ENCODE peak calls at places on chromosomes 7 and 10, in four cellular contexts. P is ascending aorta; F is effector memory CD4-positive, alpha-beta T cell; U is K562. V is an unnamed sample.

GRCh38 chr10:29386347-29386999 is 97.6 kb downstream of the LYZL1 start:
- DNase-seq in P (no peak), F (no peak), U (peak; percentile 37), V (no peak)

GRCh38 chr7:74579800-74580685 is 77.5 kb upstream of the GTF2I start:
- DNase-seq in P (peak; percentile 72), F (no peak), U (no peak), V (no peak)

GRCh38 chr7:90984692-90985091 is 279.5 kb upstream of the FZD1 start:
- DNase-seq in P (no peak), F (no peak), U (no peak), V (no peak)

GRCh38 chr10:84291389-84291788 is 37.0 kb upstream of the CCSER2 start:
- DNase-seq in P (no peak), F (no peak), U (peak; percentile 53), V (no peak)

GRCh38 chr10:4018054-4018511 is 233.1 kb upstream of the KLF6 start:
- DNase-seq in P (no peak), F (no peak), U (no peak), V (no peak)

GRCh38 chr10:102632394-102633062 is 11.8 kb upstream of the TRIM8 start:
- DNase-seq in P (no peak), F (no peak), U (no peak), V (no peak)

GRCh38 chr10:57624856-57625592 is 642.7 kb downstream of the IPMK start:
- DNase-seq in P (no peak), F (no peak), U (no peak), V (no peak)

GRCh38 chr7:31102151-31102972 is 50.3 kb downstream of the ADCYAP1R1 start:
- DNase-seq in P (peak; percentile 56), F (no peak), U (no peak), V (no peak)

GRCh38 chr10:112949128-112949823 is 771 bp upstream of the TCF7L2 start:
- DNase-seq in P (no peak), F (no peak), U (no peak), V (no peak)

GRCh38 chr7:41612798-41613197 is 90.1 kb downstream of the INHBA start:
- DNase-seq in P (no peak), F (no peak), U (no peak), V (no peak)

GRCh38 chr7:41617987-41618386 is 84.9 kb downstream of the INHBA start:
- DNase-seq in P (no peak), F (no peak), U (no peak), V (no peak)

GRCh38 chr7:41608447-41608846 is 94.4 kb downstream of the INHBA start:
- DNase-seq in P (no peak), F (no peak), U (no peak), V (no peak)

GRCh38 chr7:41612386-41612785 is 90.5 kb downstream of the INHBA start:
- DNase-seq in P (no peak), F (no peak), U (no peak), V (no peak)
- H3K27ac ChIP-seq in P (no peak overlapping the region), F (no peak overlapping the region), U (no peak overlapping the region), V (no peak overlapping the region)

GRCh38 chr10:121975295-121976086 is 474 bp upstream of the NSMCE4A start:
- DNase-seq in P (no peak), F (no peak), U (peak; percentile 4), V (no peak)

GRCh38 chr10:121978511-121978910 is 3.5 kb upstream of the NSMCE4A start:
- DNase-seq in P (no peak), F (no peak), U (no peak), V (peak; percentile 55)

GRCh38 chr10:121974535-121975294 is at the start of gene NSMCE4A:
- DNase-seq in P (peak; percentile 81), F (peak; percentile 40), U (peak; percentile 74), V (peak; percentile 83)

GRCh38 chr10:121976607-121977006 is 1.6 kb upstream of the NSMCE4A start:
- DNase-seq in P (no peak), F (no peak), U (no peak), V (no peak)

GRCh38 chr10:121974019-121974534 is 940 bp downstream of the NSMCE4A start:
- DNase-seq in P (no peak), F (no peak), U (peak; percentile 38), V (no peak)
- H3K27ac ChIP-seq in P (peak overlapping the region; percentile 93), F (peak overlapping the region; percentile 68), U (peak overlapping the region; percentile 78), V (peak overlapping the region; percentile 97)

DNA sequence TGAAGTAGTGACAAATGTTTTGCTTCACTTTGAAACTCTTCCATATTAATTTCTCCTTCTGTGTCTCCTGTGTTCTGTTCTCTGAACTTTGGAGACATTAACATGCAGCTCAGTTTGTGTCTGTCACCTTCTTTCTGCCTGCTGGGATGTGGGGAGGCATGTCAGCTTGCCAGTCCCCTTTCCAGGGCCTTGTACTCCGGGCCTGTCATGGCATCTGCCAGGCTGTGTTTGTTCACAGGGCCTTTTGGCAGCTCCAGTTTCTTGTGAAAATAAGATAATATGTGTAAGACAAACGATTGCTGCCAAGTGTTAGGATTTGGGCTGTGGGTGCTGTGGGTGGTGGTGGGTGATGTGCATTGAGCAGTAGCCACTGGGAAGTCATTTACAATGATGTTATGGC is 76.1 kb upstream of the ELMO1 start:
- DNase-seq in P (no peak), F (no peak), U (no peak), V (no peak)
- H3K27ac ChIP-seq in P (no peak overlapping the region), F (no peak overlapping the region), U (no peak overlapping the region), V (no peak overlapping the region)

GRCh38 chr7:84107259-84107658 is 87.3 kb downstream of the SEMA3A start:
- DNase-seq in P (no peak), F (no peak), U (no peak), V (no peak)
- H3K27ac ChIP-seq in P (no peak overlapping the region), F (no peak overlapping the region), U (no peak overlapping the region), V (no peak overlapping the region)

GRCh38 chr10:119252470-119253151 is 45.2 kb downstream of the GRK5 start:
- DNase-seq in P (no peak), F (no peak), U (no peak), V (no peak)

GRCh38 chr10:119254355-119254754 is 47.0 kb downstream of the GRK5 start:
- DNase-seq in P (no peak), F (no peak), U (no peak), V (no peak)

GRCh38 chr10:119251315-119251708 is 43.9 kb downstream of the GRK5 start:
- DNase-seq in P (no peak), F (no peak), U (peak; percentile 65), V (no peak)

GRCh38 chr10:119252051-119252465 is 44.7 kb downstream of the GRK5 start:
- DNase-seq in P (no peak), F (no peak), U (peak; percentile 36), V (peak; percentile 65)

GRCh38 chr10:119253433-119254174 is 46.2 kb downstream of the GRK5 start:
- DNase-seq in P (peak; percentile 90), F (no peak), U (no peak), V (peak; percentile 74)
- H3K27ac ChIP-seq in P (peak overlapping the region; percentile 95), F (no peak overlapping the region), U (no peak overlapping the region), V (peak overlapping the region; percentile 94)

DNA sequence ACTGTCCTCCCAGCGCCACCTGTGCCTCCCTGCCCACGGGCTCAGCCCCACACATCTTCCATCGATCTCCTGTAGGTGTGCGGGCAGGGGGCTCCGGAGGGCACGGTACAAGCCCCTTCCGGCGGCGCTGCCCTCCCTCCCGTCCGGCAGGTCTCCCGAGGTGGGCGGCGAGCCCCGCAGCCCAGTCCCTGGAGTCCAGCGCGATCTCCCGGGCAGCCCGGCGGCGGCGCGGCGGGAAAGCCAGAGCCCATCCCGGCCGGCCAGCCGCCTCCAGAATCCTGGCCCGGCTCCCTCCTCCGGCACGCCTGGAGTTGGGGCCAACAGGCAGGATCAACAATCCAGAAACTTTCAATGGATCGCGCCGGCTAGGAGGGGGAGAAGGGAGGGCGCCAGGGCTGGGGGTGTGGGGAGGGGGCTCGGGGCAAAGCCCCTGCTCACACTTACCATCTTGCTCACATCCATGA is 100.1 kb downstream of the HIP1 start:
- DNase-seq in P (peak; percentile 82), F (no peak), U (no peak), V (peak; percentile 77)
- H3K27ac ChIP-seq in P (peak overlapping the region; percentile 89), F (no peak overlapping the region), U (peak overlapping the region; percentile 40), V (peak overlapping the region; percentile 84)

GRCh38 chr7:50363327-50364060 is 59.0 kb downstream of the IKZF1 start:
- DNase-seq in P (no peak), F (peak; percentile 41), U (no peak), V (no peak)
- H3K27ac ChIP-seq in P (no peak overlapping the region), F (peak overlapping the region; percentile 94), U (no peak overlapping the region), V (no peak overlapping the region)

GRCh38 chr7:36287371-36288241 is 102.1 kb upstream of the ANLN start:
- DNase-seq in P (no peak), F (peak; percentile 30), U (no peak), V (no peak)
- H3K27ac ChIP-seq in P (no peak overlapping the region), F (peak overlapping the region; percentile 88), U (no peak overlapping the region), V (peak overlapping the region; percentile 69)

GRCh38 chr10:8066146-8066545 is 11.7 kb downstream of the GATA3 start:
- DNase-seq in P (no peak), F (no peak), U (no peak), V (no peak)
- H3K27ac ChIP-seq in P (no peak overlapping the region), F (no peak overlapping the region), U (no peak overlapping the region), V (no peak overlapping the region)

V was measured in heart left ventricle.